ENCODE peak calls at places on chromosomes 4 and X, in four cellular contexts. O, G, Q and D are unnamed samples. For H3K9me3, the result is how much of the 10 kb centered on the place peaks cover.

GRCh38 chr4:188918787-188919186 is 779.5 kb downstream of the TRIML1 start:
- DNase-seq in O (no peak), G (no peak), Q (no peak), D (no peak)

GRCh38 chrX:136899206-136899605 is 18.7 kb upstream of the RBMX start:
- DNase-seq in O (no peak), G (no peak), Q (no peak), D (no peak)

GRCh38 chr4:97942951-97943350 is 200.3 kb downstream of the STPG2 start:
- DNase-seq in O (no peak), G (no peak), Q (no peak), D (no peak)

GRCh38 chr4:153143527-153144348 is 60.5 kb upstream of the TRIM2 start:
- DNase-seq in O (no peak), G (no peak), Q (no peak), D (no peak)

GRCh38 chrX:116436358-116436816 is at the start of gene SLC6A14:
- DNase-seq in O (no peak), G (no peak), Q (no peak), D (no peak)

GRCh38 chr4:3287271-3287971 is 5.4 kb upstream of the RGS12 start:
- DNase-seq in O (no peak), G (no peak), Q (no peak), D (no peak)

GRCh38 chr4:105895324-105895608 is at the start of gene NPNT:
- DNase-seq in O (no peak), G (no peak), Q (no peak), D (no peak)

GRCh38 chrX:153684447-153685178 is 3.1 kb upstream of the SLC6A8 start:
- DNase-seq in O (no peak), G (no peak), Q (no peak), D (no peak)

GRCh38 chr4:117957570-117957969 is 76.7 kb upstream of the NDST3 start:
- DNase-seq in O (no peak), G (no peak), Q (no peak), D (no peak)

GRCh38 chrX:13966071-13966850 is 63.4 kb downstream of the GEMIN8 start:
- DNase-seq in O (no peak), G (no peak), Q (peak), D (no peak)

GRCh38 chr4:139450586-139450985 is 3.3 kb upstream of the RAB33B start:
- DNase-seq in O (no peak), G (no peak), Q (no peak), D (no peak)

GRCh38 chr4:139454111-139454600 is at the start of gene RAB33B:
- DNase-seq in O (no peak), G (no peak), Q (peak), D (no peak)

GRCh38 chr4:139453041-139453370 is 915 bp upstream of the RAB33B start:
- DNase-seq in O (no peak), G (no peak), Q (no peak), D (peak)

GRCh38 chr4:139453371-139454110 is 380 bp upstream of the RAB33B start:
- DNase-seq in O (peak), G (peak), Q (peak), D (peak)

DNA sequence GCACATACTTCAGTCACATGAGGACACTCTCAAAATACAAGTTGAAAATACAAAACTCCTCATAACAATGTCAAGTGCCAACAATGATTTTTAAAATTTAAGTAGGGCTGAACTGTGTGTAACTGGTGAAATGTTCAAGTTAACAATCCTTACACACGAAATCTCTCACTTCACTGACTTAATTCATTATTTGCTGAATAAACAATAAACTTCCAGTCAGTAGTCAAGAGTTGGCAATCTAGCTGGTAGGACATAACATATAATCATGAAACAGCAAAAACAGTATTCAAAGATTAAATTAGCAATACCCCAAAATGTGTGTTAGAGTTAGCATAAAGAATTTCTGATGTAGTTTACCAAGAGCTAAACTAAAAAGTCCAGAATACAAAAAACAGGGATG is 1.9 kb upstream of the RAB33B start:
- DNase-seq in O (no peak), G (no peak), Q (no peak), D (no peak)
- H3K27ac ChIP-seq in O (peak), G (no peak), Q (no peak), D (no peak)

GRCh38 chrX:46502848-46503247 is 42.4 kb downstream of the ZNF674 start:
- DNase-seq in O (no peak), G (no peak), Q (no peak), D (no peak)

DNA sequence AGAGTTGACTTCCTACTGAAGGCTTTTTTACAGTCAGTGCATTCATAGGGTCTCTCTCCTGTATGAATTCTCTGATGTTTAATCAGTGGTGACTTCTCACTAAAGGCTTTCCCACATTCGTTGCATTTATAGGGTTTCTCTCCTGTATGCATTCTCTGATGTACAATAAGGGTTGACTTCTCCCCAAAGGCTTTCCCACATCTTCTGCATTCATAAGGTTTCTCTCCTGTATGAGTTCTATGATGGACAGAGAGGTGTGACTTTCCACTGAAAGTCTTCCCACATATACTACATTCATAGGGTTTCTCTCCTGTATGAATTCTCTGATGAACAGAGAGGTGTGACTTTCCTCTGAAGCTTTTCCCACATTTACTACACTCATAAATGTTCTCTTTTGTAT is 45.2 kb downstream of the ZNF674 start:
- DNase-seq in O (no peak), G (no peak), Q (no peak), D (no peak)
- H3K9me3 ChIP-seq in O (under half), G (under half), Q (under half), D (under half)

GRCh38 chrX:50814701-50815476 is 895 bp upstream of the SHROOM4 start:
- DNase-seq in O (no peak), G (no peak), Q (no peak), D (no peak)

GRCh38 chrX:50818986-50819385 is 5.0 kb upstream of the SHROOM4 start:
- DNase-seq in O (no peak), G (no peak), Q (no peak), D (no peak)

GRCh38 chrX:50813843-50814661 is at the start of gene SHROOM4:
- DNase-seq in O (no peak), G (peak), Q (peak), D (no peak)

GRCh38 chrX:50812995-50813842 is 775 bp downstream of the SHROOM4 start:
- DNase-seq in O (no peak), G (peak), Q (no peak), D (no peak)
- H3K4me3 ChIP-seq in O (no peak), G (peak), Q (peak), D (no peak)

DNA sequence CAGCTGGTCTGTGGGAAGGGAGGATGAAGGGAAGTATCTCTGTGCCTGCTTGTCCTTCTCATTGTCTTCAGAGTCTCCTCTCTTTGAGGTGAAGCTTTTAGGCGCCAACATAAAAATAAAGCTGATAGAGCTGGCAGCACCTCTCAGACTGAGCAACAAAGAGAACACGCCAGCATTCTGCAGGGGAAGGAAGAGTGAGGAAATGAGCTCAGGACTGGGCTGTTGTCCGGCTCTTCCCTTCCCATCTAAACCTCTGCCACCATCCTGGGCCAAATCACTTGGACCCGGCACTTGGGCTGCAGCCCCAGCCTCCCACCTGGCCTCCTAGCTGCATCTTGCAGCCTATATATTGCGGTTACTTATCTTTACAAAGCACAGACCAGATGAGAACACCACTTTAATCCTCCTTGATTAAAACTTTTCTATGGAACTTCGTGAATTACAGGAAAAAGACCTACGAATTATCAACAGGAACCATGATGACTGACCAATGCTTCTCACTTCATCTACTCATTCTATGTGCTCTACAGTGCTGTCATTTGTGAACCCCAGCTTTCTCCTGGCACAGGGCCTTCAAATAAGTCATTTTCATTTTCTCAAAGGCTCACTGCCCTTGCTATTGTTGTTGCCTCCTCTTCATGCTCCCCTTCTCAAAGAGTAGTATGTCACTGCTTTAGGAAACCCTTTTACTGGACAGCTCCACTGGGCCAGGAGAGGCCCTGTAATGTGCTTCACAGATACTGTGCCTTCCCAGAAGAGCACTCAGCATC is 476.5 kb upstream of the HS3ST1 start:
- DNase-seq in O (no peak), G (peak), Q (no peak), D (no peak)
- H3K27ac ChIP-seq in O (no peak), G (peak), Q (peak), D (no peak)

DNA sequence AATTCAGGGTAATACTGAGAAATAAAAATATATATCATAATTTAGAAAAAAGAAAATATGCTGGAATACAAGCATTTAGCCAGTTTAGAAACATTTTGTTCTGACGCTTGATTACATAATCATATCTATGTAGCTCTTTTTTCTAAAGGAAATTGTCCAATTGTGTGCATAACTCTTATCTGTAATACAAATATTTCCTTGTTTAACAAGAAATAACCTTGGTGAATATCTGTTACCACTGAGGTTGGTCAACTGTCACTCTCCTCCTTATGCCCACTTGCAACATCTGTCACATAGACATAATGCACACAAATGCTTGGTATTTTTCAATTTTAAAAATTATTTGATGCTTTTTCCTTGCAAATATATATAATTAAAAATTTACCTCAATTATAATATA is 609.7 kb downstream of the TLL1 start:
- DNase-seq in O (no peak), G (no peak), Q (no peak), D (no peak)
- H3K9me3 ChIP-seq in O (under half), G (under half), Q (under half), D (under half)

DNA sequence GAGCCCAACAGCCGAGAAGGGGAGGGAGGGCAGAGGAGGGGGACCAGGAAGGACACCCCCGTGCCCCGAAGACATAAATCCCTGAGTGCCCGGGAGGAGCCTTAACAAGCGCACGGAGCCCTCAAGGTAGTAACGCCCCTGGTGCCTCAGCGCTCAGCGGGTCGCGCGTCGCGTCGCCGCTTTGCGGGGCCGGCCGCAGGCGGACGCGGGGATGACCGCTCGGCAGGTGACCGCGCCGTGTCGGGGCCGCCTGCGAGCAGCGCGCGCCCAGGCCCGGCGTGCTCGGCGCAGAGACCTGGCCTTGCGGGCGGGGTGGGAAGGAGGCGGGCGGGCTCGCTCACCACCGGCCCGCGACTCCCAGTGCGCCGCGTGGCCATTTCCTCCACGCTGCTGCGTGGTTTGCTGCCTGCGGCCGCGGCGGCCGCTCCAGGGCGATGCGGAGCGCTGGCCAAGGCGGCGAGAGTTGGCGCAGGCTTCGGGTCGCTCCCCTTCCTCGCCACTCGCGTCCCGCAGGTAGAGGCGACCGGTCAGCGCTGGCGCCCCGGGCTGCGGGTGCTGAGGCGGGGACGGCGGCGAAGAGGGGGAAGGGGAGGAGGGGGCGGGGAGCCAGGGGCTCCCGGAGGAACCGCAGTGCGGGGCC is 632 bp downstream of the CCSER1 start:
- DNase-seq in O (no peak), G (no peak), Q (no peak), D (no peak)
- H3K4me3 ChIP-seq in O (peak), G (peak), Q (peak), D (no peak)